ENCODE peak calls at places on chromosomes 7 and 10, in four cellular contexts. E, V, T and J are unnamed samples.

GRCh38 chr7:74405191-74405898 is 48.4 kb upstream of the GTF2IRD1 start:
- DNase-seq in T (no peak), V (no peak), E (peak), J (peak)

GRCh38 chr10:62980697-62981495 is 152.2 kb upstream of the NRBF2 start:
- DNase-seq in E (no peak), V (no peak), T (no peak), J (no peak)

GRCh38 chr10:119693262-119693957 is 32.4 kb upstream of the INPP5F start:
- DNase-seq in V (peak), T (no peak), E (no peak), J (no peak)

GRCh38 chr10:114758331-114758730 is 63.2 kb upstream of the FHIP2A start:
- DNase-seq in V (no peak), T (no peak), E (no peak), J (no peak)

GRCh38 chr10:58044072-58044471 is 223.6 kb downstream of the IPMK start:
- DNase-seq in T (no peak), E (no peak), V (no peak), J (no peak)

GRCh38 chr7:98808751-98809460 is 60.9 kb downstream of the TMEM130 start:
- DNase-seq in T (no peak), E (no peak), V (no peak), J (no peak)

GRCh38 chr10:69952069-69952800 is 100.4 kb upstream of the MACROH2A2 start:
- DNase-seq in T (no peak), E (no peak), V (no peak), J (no peak)

GRCh38 chr7:108327353-108327752 is 128.9 kb downstream of the NRCAM start:
- DNase-seq in E (no peak), V (no peak), T (no peak), J (no peak)

GRCh38 chr10:76428541-76429330 is 997.3 kb downstream of the LRMDA start:
- DNase-seq in V (no peak), E (no peak), T (no peak), J (no peak)